ENCODE peak calls at places on chromosomes 2 and 18, in four cellular contexts. H, J, D and C are unnamed samples.

GRCh38 chr2:23497063-23497462 is 112.1 kb downstream of the KLHL29 start:
- DNase-seq in H (no peak), J (peak; percentile 37), D (no peak), C (peak; percentile 50)

GRCh38 chr2:100137318-100137717 is 5.1 kb downstream of the AFF3 start:
- DNase-seq in J (no peak), D (no peak), H (no peak), C (no peak)

GRCh38 chr18:21242141-21243040 is at the start of gene GREB1L:
- DNase-seq in H (no peak), D (peak; percentile 87), J (no peak), C (peak; percentile 51)

GRCh38 chr2:50872543-50872942 is 159.4 kb downstream of the NRXN1 start:
- DNase-seq in H (no peak), J (no peak), D (no peak), C (no peak)

GRCh38 chr2:48888096-48888495 is 132.6 kb upstream of the LHCGR start:
- DNase-seq in H (no peak), D (no peak), J (no peak), C (no peak)

GRCh38 chr2:72415256-72415655 is 267.6 kb upstream of the CYP26B1 start:
- DNase-seq in J (no peak), D (no peak), H (no peak), C (no peak)

GRCh38 chr2:72263043-72263780 is 115.5 kb upstream of the CYP26B1 start:
- DNase-seq in J (no peak), H (no peak), D (no peak), C (no peak)

GRCh38 chr18:22171263-22171838 is 2.0 kb downstream of the GATA6 start:
- DNase-seq in H (no peak), J (no peak), D (no peak), C (no peak)

GRCh38 chr2:123777116-123777515 is 248.0 kb upstream of the CNTNAP5 start:
- DNase-seq in H (no peak), D (no peak), J (no peak), C (no peak)

GRCh38 chr18:74250131-74250530 is 41.6 kb downstream of the CYB5A start:
- DNase-seq in H (no peak), D (no peak), J (no peak), C (no peak)

GRCh38 chr2:152611458-152612231 is 105.6 kb downstream of the PRPF40A start:
- DNase-seq in D (no peak), J (no peak), H (peak; percentile 64), C (peak; percentile 49)
- TF ChIP-seq CTCF in D (no peak), J (no peak), H (no peak), C (no peak)

GRCh38 chr2:224137208-224137607 is 98.1 kb upstream of the SERPINE2 start:
- DNase-seq in H (no peak), D (no peak), J (no peak), C (peak; percentile 95)
- H3K4me1 ChIP-seq in H (no peaks in the 10 kb centered on the region), D (no peaks in the 10 kb centered on the region), J (peaks cover 8% of the 10 kb centered on the region), C (peaks cover 67% of the 10 kb centered on the region)

GRCh38 chr2:237099804-237100203 is 14.1 kb downstream of the COPS8 start:
- DNase-seq in D (no peak), J (no peak), H (no peak), C (no peak)

GRCh38 chr2:237096911-237097310 is 11.2 kb downstream of the COPS8 start:
- DNase-seq in J (no peak), H (no peak), D (no peak), C (no peak)

GRCh38 chr2:237096201-237096600 is 10.5 kb downstream of the COPS8 start:
- DNase-seq in H (no peak), J (no peak), D (no peak), C (no peak)

GRCh38 chr2:237097326-237097910 is 11.7 kb downstream of the COPS8 start:
- DNase-seq in D (no peak), H (no peak), J (no peak), C (no peak)

GRCh38 chr2:237097911-237098702 is 12.4 kb downstream of the COPS8 start:
- DNase-seq in D (no peak), J (peak; percentile 94), H (no peak), C (peak; percentile 75)
- H3K27ac ChIP-seq in D (no peak overlapping the region), J (peak overlapping the region; percentile 91), H (no peak overlapping the region), C (no peak overlapping the region)

DNA sequence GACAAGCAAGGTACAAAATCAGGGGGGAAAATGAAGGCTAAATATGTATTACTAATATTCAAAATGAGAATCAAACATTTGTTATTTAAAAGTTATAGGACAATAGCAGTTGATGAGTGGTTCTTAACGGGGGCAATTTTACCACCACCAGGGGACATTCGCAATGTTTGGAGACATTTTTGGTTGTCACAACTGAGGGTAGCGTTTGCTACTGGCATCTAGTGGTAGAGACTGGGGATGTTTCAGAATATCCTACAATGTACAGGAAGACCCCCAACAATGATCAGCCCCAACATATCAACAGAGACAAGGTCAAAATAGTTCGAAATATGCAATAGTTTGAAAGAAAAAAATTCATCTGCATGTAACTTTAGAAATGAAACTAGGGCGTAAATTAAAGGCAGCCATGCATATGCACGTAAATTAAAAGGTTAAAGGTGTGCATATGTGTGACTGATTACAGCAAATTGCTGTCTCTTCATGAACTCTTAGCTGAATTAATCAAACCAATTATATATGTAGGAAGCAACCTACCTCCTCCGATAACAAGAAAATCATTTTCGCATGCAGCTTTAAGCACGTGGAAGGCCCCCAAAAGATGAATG is 61.2 kb upstream of the CUL3 start:
- DNase-seq in D (peak; percentile 30), H (no peak), J (no peak), C (peak; percentile 74)
- TF ChIP-seq CTCF in D (peak; percentile 67), H (peak; percentile 74), J (peak; percentile 56), C (peak; percentile 82)

DNA sequence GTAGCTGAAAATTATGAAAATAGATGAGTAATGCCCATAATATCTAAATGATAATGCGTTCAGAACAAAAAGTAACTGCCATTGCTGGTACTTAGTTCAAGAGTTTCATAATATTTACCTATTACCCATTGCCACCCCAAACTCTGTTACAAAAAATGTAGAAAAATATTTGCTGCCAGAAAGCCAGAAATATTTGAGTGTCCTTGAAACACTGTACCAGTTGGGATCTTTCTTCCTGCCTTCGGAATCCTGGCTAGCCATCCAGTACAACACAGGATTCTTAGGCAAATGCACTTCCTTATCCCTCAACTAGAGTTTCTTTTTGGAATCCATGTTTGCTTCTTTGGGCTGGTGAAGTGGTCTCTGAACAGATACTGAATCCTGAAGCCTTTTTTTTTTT is 207.1 kb downstream of the MCFD2 start:
- DNase-seq in J (no peak), H (no peak), D (no peak), C (no peak)
- H3K4me1 ChIP-seq in J (peaks cover 4% of the 10 kb centered on the region), H (peaks cover under 1% of the 10 kb centered on the region), D (peaks cover 3% of the 10 kb centered on the region), C (peaks cover 12% of the 10 kb centered on the region)

DNA sequence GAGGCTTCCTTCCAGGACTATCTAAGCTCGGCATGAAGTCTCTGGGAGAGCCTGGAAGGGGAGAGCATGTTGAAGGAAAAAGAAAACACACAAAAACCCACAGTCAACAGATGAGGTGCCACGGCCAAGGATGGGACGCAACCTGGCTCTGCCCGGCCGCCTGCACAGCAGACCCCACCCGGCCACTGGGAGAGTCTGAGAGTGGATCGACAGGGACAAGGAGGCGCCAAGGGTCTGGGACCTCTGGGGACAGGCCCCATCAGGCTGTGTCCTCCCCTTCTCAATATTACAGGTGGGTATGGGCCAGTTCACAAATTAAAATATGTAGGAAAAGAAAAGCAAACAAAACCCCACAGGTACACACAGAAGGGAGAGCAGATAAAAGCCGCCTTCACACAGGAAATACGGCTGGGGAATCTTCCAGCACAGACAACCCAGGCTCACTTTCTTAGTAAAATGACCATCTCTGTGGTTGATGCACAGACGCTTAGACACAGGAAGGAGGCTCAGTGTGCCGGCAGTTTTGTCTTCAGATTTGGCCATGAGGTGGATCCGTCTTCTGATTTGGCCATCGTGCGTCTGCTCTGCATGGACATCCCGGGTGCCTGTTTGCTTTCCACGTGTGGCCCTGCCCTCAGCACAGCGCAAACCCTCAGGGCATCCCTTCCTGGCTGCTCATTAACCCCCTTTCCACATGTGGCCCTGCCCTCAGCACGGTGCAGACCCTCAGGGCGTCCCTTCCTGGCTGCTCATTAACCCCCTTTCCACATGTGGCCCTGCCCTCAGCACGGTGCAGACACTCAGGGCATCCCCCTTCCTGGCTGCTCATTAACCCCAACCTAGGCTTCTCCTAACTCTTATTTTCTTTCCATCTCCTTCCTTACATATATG is 138.4 kb downstream of the EIPR1 start:
- DNase-seq in H (no peak), J (no peak), D (no peak), C (no peak)
- H3K27ac ChIP-seq in H (peak overlapping the region; percentile 52), J (no peak overlapping the region), D (no peak overlapping the region), C (no peak overlapping the region)

GRCh38 chr2:25361261-25362048 is 19.7 kb upstream of the DNMT3A start:
- DNase-seq in D (no peak), J (no peak), H (no peak), C (no peak)
- TF ChIP-seq CTCF in D (no peak), J (no peak), H (no peak), C (no peak)